ENCODE peak calls at places on chromosomes 11 and 22, in four cellular contexts. B is HCT116, A is K562, H is SK-N-SH. M is an unnamed sample.

GRCh38 chr22:46125816-46126770 is 24.2 kb upstream of the PPARA start:
- DNase-seq in B (no peak), A (no peak), H (no peak), M (no peak)

GRCh38 chr11:16776716-16777115 is 38.3 kb downstream of the C11orf58 start:
- DNase-seq in B (no peak), A (no peak), H (no peak), M (no peak)

GRCh38 chr22:43114958-43115357 is 4.4 kb downstream of the BIK start:
- DNase-seq in B (no peak), A (no peak), H (no peak), M (peak)

GRCh38 chr11:88420165-88420781 is 82.7 kb upstream of the CTSC start:
- DNase-seq in B (no peak), A (peak), H (no peak), M (no peak)

GRCh38 chr11:112290462-112290894 is 29.8 kb upstream of the PLET1 start:
- DNase-seq in B (no peak), A (no peak), H (no peak), M (no peak)

GRCh38 chr22:28989912-28990311 is 71.7 kb downstream of the C22orf31 start:
- DNase-seq in B (no peak), A (no peak), H (no peak), M (no peak)

GRCh38 chr22:45969414-45969799 is 7.6 kb downstream of the WNT7B start:
- DNase-seq in B (no peak), A (no peak), H (peak), M (no peak)

GRCh38 chr11:69920500-69921428 is 101.5 kb upstream of the FGF3 start:
- DNase-seq in B (no peak), A (no peak), H (no peak), M (no peak)

GRCh38 chr11:83159901-83160865 is 3.3 kb downstream of the PCF11 start:
- DNase-seq in B (no peak), A (no peak), H (no peak), M (no peak)

GRCh38 chr11:95378106-95378505 is 147.1 kb upstream of the SESN3 start:
- DNase-seq in B (no peak), A (no peak), H (no peak), M (no peak)

GRCh38 chr11:35111171-35112055 is 27.6 kb upstream of the CD44 start:
- DNase-seq in B (no peak), A (peak), H (no peak), M (no peak)
- TF ChIP-seq ELF1 in B (no peak), A (no peak), H (no peak), M (no peak)

DNA sequence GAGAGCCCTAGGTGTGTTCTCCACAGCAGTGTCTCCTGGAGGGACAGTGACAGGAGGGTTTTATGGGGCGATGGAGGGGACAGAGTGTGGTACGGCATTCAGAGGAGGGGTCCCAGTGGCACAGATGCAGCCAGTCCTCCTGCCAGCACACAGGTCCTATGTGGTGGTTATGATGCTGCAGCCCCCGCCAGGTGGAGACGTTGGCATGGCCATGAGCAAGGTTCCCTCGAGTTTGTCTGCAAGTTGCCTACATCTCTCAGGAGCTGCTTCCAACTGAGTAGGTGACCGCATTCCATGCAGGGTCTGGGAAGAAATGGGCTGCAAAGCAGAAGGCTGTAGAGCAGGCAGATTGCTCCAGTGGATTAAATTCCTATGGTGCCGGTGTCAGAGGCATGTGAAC is 646.0 kb downstream of the TBC1D22A start:
- DNase-seq in B (no peak), A (peak), H (no peak), M (no peak)
- TF ChIP-seq ELF1 in B (no peak), A (no peak), H (no peak), M (no peak)

GRCh38 chr11:12800032-12800671 is 125.9 kb downstream of the TEAD1 start:
- DNase-seq in B (peak), A (peak), H (peak), M (peak)
- TF ChIP-seq ELF1 in B (no peak), A (no peak), H (no peak), M (no peak)

GRCh38 chr11:20208622-20209090 is 48.4 kb upstream of the DBX1 start:
- DNase-seq in B (no peak), A (no peak), H (no peak), M (no peak)

GRCh38 chr11:20213790-20214189 is 53.5 kb upstream of the DBX1 start:
- DNase-seq in B (no peak), A (no peak), H (no peak), M (no peak)

GRCh38 chr11:20205807-20206206 is 45.5 kb upstream of the DBX1 start:
- DNase-seq in B (no peak), A (no peak), H (no peak), M (no peak)

GRCh38 chr11:20207781-20208621 is 47.7 kb upstream of the DBX1 start:
- DNase-seq in B (no peak), A (no peak), H (no peak), M (no peak)

DNA sequence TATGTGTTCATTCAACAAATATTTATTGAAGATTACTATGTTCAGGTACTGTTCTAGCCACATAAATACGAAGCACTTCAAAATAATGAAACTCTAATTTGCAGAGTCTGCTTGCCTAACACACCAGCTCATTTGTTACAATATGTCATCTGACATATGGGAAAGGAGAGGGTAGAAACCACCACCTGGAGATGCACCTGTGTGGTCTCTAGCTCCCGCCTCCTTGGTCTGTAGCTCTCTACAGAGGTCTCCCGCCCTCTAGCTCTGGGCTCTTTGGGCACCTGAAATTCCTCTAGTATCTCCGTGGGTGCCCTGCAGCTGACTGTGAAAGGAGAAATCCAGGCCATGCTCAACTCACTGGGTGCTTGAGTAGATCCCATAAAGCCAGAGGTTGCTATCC is 51.4 kb upstream of the DBX1 start:
- DNase-seq in B (no peak), A (no peak), H (no peak), M (no peak)
- TF ChIP-seq ELF1 in B (no peak), A (no peak), H (no peak), M (no peak)

M was measured in HepG2.